ENCODE peak calls at places on chromosomes 13 and 19, in eight cellular contexts. M is adrenal gland; W is testis; V is psoas muscle; L is AG04450; T is thoracic aorta; I is CD8-positive, alpha-beta T cell; R is aorta. C is an unnamed sample. For H3K27me3, the result is how much of the 10 kb centered on the place peaks cover.

GRCh38 chr13:25267715-25268114 is 19.6 kb downstream of the MTMR6 start:
- DNase-seq in V (no peak), I (no peak), L (no peak), T (no peak), W (no peak), R (no peak), M (no peak), C (no peak)

GRCh38 chr13:95834134-95834765 is 157.3 kb downstream of the DNAJC3 start:
- DNase-seq in M (peak), L (peak), W (peak), T (no peak), I (peak), R (peak), V (peak), C (peak)

GRCh38 chr19:56639217-56639616 is 3.7 kb upstream of the SMIM17 start:
- DNase-seq in T (no peak), I (no peak), L (no peak), R (no peak), M (no peak), W (no peak), V (no peak), C (no peak)

GRCh38 chr13:63184693-63185092 is 1769.0 kb upstream of the PCDH20 start:
- DNase-seq in W (no peak), M (no peak), I (no peak), T (no peak), V (no peak), L (peak), R (no peak), C (no peak)

GRCh38 chr13:22114630-22115311 is 443.9 kb downstream of the FGF9 start:
- DNase-seq in L (no peak), M (no peak), I (no peak), W (no peak), T (no peak), R (peak), V (no peak), C (no peak)

GRCh38 chr13:72868229-72868628 is 86.3 kb downstream of the PIBF1 start:
- DNase-seq in R (no peak), T (no peak), M (no peak), V (no peak), W (no peak), I (no peak), L (no peak), C (no peak)

GRCh38 chr13:66689628-66690027 is 540.5 kb downstream of the PCDH9 start:
- DNase-seq in R (no peak), T (no peak), V (no peak), I (no peak), L (no peak), W (peak), M (no peak), C (no peak)

GRCh38 chr19:57689750-57690149 is 8.0 kb downstream of the ZNF551 start:
- DNase-seq in R (no peak), L (no peak), I (no peak), V (no peak), T (no peak), W (no peak), M (no peak), C (no peak)

GRCh38 chr19:34733266-34733825 is 697 bp upstream of the ZNF181 start:
- DNase-seq in L (no peak), W (peak), V (peak), M (no peak), I (no peak), T (peak), R (no peak), C (no peak)

GRCh38 chr13:66114127-66114526 is 1116.0 kb downstream of the PCDH9 start:
- DNase-seq in R (no peak), I (no peak), M (no peak), T (no peak), W (no peak), L (no peak), V (no peak), C (no peak)

DNA sequence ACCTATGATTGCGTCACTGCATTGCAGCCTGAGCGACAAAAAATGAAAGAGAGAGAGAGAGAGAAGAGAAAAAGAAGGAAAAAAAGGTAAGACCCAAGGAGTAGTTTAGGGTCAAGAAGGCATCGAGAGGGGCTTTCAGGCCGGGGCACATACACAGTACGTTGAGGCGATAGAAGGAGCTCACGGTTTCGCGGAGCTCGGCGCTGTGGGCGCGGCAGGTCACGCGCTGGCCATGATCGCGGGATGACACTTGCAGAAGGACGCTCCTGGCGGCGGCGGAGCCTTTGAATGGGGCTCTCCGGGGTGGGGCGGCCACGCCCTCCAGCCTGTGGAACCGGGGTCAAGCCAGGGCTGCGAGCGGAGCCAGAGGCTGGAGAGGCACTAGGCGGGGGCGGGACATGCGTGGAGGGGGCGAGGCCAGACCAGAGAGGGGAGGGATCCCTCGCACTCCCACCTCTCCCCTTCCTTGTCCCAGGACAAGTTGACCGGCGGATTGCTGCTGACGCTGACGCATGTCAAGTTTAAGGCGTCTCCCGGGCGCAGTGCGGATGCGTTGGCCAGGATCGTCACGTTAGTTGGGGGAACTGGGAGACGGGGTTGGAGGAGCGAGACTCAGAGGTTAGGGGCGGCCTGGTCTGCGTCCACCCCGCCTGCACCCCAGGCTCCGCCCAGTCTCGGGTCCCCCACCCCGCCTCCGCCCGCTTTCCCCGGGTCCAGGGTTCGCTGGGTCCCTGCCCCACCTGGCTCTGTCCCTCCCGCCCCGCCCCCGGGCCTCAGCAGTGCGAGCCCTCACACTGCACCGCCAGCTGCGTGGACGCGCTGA is 6.9 kb downstream of the NPHS1 start:
- DNase-seq in W (no peak), R (no peak), I (no peak), L (no peak), V (peak), M (no peak), T (no peak), C (no peak)
- H3K4me3 ChIP-seq in W (peak), R (no peak), I (no peak), L (no peak), V (peak), M (no peak), T (peak), C (peak)

DNA sequence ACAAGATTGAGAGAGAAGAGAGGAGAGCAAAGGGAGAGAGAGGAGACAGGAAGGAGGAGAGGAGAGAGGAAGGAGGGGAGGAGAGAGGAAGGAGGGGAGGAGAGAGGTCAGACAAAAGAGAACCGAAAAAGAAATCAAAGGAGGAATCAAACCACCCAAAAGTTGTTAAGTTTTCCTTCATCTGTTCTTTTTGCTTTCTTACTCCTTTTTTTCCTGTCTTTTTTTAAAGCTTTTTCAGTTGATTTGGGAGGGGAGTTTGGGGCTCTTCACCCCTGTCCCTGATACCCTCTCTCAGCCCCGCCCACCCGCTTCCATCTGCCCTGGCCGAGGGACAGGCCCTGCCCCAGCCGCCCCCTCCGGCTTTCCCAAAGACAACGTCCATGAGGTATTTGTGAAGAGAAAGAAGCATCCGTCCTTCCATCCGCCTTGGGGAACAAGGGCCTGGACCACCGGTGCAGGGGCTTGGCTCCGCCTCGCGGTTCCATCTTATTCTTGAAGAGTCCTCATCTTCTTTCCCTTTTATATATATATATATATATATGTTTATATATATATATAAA is 13.3 kb downstream of the ZNF574 start:
- DNase-seq in W (no peak), R (peak), I (no peak), V (no peak), T (no peak), L (no peak), M (no peak), C (no peak)
- H3K27ac ChIP-seq in W (no peak), R (no peak), I (no peak), V (no peak), T (peak), L (peak), M (no peak), C (no peak)

GRCh38 chr13:45849408-45849807 is 2.1 kb downstream of the SIAH3 start:
- DNase-seq in W (no peak), M (no peak), L (no peak), V (no peak), T (no peak), R (no peak), I (no peak), C (no peak)
- H3K27me3 ChIP-seq in W (under half), M (under half), L (under half), V (under half), T (under half), R (under half), I (under half), C (under half)

GRCh38 chr13:80145291-80145690 is 195.6 kb downstream of the SPRY2 start:
- DNase-seq in M (no peak), L (no peak), T (no peak), W (peak), V (no peak), R (no peak), I (no peak), C (no peak)

GRCh38 chr13:80139196-80139595 is 201.7 kb downstream of the SPRY2 start:
- DNase-seq in W (no peak), I (no peak), R (no peak), T (no peak), V (no peak), L (no peak), M (no peak), C (no peak)

GRCh38 chr13:80144493-80144892 is 196.4 kb downstream of the SPRY2 start:
- DNase-seq in R (no peak), V (no peak), M (no peak), L (no peak), T (no peak), I (no peak), W (no peak), C (no peak)

GRCh38 chr13:80137994-80138393 is 202.9 kb downstream of the SPRY2 start:
- DNase-seq in R (no peak), V (no peak), I (no peak), W (no peak), M (no peak), L (no peak), T (no peak), C (no peak)

DNA sequence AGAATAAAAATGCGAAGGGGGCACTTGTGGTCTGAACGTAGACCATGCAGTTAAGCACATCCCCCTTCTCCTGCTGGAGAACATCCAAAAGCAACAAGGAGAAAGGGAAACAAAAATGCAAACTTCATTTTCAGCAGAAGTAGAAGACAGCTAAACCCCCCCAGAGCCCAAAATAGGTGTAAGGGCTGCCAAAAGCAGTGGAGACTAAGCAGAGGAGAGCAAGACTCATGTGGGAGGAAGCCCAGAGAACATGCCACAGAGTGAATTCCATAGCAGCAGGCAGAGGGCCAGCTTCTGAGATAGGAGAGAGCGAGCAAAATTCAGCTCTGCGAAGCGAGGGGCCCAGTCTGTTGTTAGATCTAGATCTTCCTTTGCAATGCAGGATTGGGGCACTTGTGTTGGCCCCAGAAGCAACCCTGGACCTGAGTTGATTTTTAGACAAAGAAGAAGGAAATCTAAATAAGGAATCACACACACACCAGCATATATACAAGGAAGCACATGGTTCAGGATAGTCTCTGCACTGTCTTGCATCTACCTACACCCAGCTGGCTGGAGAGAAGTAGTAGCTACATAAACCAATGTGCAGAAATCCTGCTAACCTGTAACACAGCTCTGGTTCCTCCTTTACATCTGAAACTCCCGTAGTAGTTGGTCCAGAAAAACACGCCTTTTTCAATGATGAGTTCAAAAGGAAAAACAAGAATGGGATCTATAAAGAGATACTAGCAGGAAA is 199.6 kb downstream of the SPRY2 start:
- DNase-seq in R (peak), T (peak), V (peak), I (no peak), L (peak), M (no peak), W (peak), C (no peak)
- H3K4me3 ChIP-seq in R (no peak), T (peak), V (no peak), I (no peak), L (no peak), M (no peak), W (no peak), C (no peak)

DNA sequence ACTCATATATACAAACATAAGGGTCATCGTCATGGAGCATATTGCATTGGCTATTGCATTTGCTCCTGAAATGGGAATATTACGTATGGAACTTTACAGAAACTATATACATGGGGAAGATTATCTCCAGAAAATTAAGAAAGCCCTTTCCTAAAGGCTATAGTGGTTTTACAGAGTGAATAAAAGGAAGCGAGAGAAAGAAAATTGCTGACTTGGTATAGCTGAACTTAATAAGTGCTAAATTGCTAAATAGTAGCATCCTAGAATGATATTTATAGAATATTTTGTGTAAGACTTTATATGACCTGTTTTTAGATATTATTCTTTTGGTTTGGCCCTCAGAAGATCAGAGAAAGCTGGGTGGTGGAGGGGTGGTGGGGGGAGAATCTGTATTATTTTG is 114.6 kb downstream of the FLT1 start:
- DNase-seq in M (no peak), R (no peak), W (no peak), V (no peak), I (no peak), L (no peak), T (no peak), C (no peak)
- H3K27ac ChIP-seq in M (no peak), R (no peak), W (no peak), V (no peak), I (no peak), L (no peak), T (no peak), C (no peak)